ENCODE peak calls at places on chromosomes 2 and 18, in nine cellular contexts. C is pancreas, L is GM13976, O is astrocyte of the spinal cord, T is transverse colon, B is GM23338, P is HFFc6, G is body of pancreas, Y is NB4. J is an unnamed sample.
A peak's percentile ranks its signal among the peaks of the same experiment; 100 is the strongest.

GRCh38 chr2:238158807-238159539 is at the start of gene ERFE:
- DNase-seq in C (no peak), L (peak; percentile 83), O (no peak), T (peak; percentile 47), B (peak; percentile 81), P (no peak), G (peak; percentile 49), Y (peak; percentile 82), J (peak; percentile 62)

GRCh38 chr2:165016772-165017411 is 61.6 kb upstream of the SLC38A11 start:
- DNase-seq in C (no peak), L (peak; percentile 31), O (peak; percentile 57), T (no peak), B (peak; percentile 80), P (peak; percentile 50), G (peak; percentile 51), Y (peak; percentile 40), J (peak; percentile 46)

GRCh38 chr2:10046899-10047298 is 3.5 kb downstream of the KLF11 start:
- DNase-seq in C (no peak), L (no peak), O (no peak), T (no peak), B (no peak), P (no peak), G (no peak), Y (no peak), J (no peak)

GRCh38 chr2:159712929-159713575 is 746 bp downstream of the MARCHF7 start:
- DNase-seq in C (no peak), L (no peak), O (peak; percentile 25), T (no peak), B (peak; percentile 27), P (no peak), G (no peak), Y (no peak), J (peak; percentile 21)

GRCh38 chr2:109403841-109404201 is 209.9 kb downstream of the SEPTIN10 start:
- DNase-seq in C (no peak), L (no peak), O (no peak), T (no peak), B (no peak), P (peak; percentile 7), G (no peak), Y (no peak), J (peak; percentile 18)

GRCh38 chr2:28332696-28333095 is 60.0 kb upstream of the FOSL2 start:
- DNase-seq in C (no peak), L (no peak), O (no peak), T (no peak), B (no peak), P (no peak), G (no peak), Y (no peak), J (no peak)

GRCh38 chr2:96325038-96325883 is at the start of gene ITPRIPL1:
- DNase-seq in C (peak; percentile 28), L (peak; percentile 71), O (peak; percentile 6), T (peak; percentile 24), B (peak; percentile 69), P (no peak), G (peak; percentile 24), Y (peak; percentile 52), J (peak; percentile 55)

GRCh38 chr2:168730391-168730790 is 72.0 kb upstream of the NOSTRIN start:
- DNase-seq in C (no peak), L (no peak), O (peak; percentile 19), T (no peak), B (peak; percentile 42), P (peak; percentile 2), G (no peak), Y (peak; percentile 20), J (no peak)

GRCh38 chr18:79789901-79790885 is 7.5 kb upstream of the KCNG2 start:
- DNase-seq in C (no peak), L (no peak), O (no peak), T (no peak), B (no peak), P (no peak), G (no peak), Y (no peak), J (no peak)

DNA sequence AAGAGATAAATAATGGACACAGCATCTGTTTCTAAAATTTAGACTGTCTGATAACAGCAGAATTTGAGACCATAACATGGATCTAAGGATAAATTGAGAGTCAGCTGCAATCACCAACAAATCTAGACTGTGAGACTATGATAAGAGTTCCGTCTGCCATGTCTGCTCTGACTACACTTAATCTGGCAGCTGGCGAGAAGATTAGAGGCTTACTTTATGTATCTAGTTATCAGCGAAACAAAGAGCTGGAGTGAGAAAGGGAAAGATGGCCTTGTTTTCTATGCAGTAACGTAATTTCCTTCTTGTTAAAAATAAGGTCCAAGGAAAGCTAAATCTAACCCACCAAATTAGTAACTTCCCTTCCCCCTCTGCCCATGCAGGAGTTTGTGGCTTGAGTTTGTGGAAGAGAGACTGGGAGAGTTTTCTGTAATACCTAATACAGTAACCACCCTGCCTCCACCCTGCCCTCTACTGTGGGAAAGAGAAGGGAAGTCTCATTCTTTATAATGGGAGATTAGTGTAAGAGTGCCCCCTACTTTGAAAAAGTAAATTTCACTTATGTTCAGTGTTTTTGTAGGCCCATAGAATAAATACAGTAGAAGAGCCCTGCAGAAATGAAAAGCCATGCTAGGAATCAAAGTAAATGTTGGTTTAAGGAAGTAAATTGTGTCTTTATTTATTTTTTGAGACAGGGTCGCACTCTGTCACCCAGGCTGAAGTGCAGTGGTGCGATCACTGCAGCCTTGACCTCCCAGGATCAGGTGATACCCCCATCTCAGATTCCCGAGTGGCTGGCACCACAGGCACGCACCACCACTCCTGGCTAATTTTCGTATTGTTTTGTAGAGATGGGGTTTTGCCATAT is 27.5 kb downstream of the EML4 start:
- DNase-seq in C (peak; percentile 75), L (peak; percentile 35), O (peak; percentile 68), T (peak; percentile 48), B (peak; percentile 88), P (peak; percentile 44), G (peak; percentile 76), Y (peak; percentile 79), J (peak; percentile 46)
- TF ChIP-seq CTCF in C (no peak), L (no peak), O (peak; percentile 53), T (peak; percentile 39), B (peak; percentile 80), P (peak; percentile 76), G (peak; percentile 58), Y (peak; percentile 65), J (peak; percentile 76)

GRCh38 chr18:22336406-22336805 is 81.3 kb downstream of the CTAGE1 start:
- DNase-seq in C (no peak), L (no peak), O (no peak), T (no peak), B (no peak), P (no peak), G (no peak), Y (no peak), J (no peak)

GRCh38 chr18:22330508-22330907 is 87.2 kb downstream of the CTAGE1 start:
- DNase-seq in C (no peak), L (no peak), O (no peak), T (no peak), B (peak; percentile 44), P (no peak), G (no peak), Y (no peak), J (no peak)

GRCh38 chr18:22337311-22337710 is 80.4 kb downstream of the CTAGE1 start:
- DNase-seq in C (no peak), L (no peak), O (no peak), T (no peak), B (no peak), P (no peak), G (no peak), Y (no peak), J (no peak)

GRCh38 chr18:22335644-22336275 is 82.0 kb downstream of the CTAGE1 start:
- DNase-seq in C (no peak), L (no peak), O (no peak), T (peak; percentile 83), B (no peak), P (no peak), G (no peak), Y (no peak), J (no peak)

DNA sequence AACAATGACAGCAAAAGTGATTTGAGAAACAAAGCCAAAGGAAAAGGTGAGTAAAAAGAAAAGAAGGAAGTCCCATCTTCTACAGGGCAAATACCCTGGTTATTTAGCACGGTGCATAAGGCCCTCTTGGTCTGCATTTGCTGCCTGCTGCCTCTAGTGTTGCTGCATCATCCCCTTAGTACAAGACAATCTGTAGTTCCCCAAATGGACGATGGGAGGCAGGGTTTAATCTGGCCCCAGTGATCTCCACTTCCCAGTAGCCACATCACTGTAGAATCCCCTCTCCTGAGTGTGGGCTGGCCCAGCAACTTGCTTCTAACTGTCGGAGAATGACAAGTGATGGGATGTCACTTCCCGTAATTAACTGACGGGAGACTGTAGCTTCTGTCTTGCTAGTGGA is 85.1 kb downstream of the CTAGE1 start:
- DNase-seq in C (no peak), L (no peak), O (no peak), T (no peak), B (peak; percentile 84), P (no peak), G (no peak), Y (peak; percentile 53), J (peak; percentile 32)
- TF ChIP-seq CTCF in C (no peak), L (no peak), O (no peak), T (no peak), B (peak; percentile 65), P (peak; percentile 53), G (no peak), Y (peak; percentile 22), J (no peak)

DNA sequence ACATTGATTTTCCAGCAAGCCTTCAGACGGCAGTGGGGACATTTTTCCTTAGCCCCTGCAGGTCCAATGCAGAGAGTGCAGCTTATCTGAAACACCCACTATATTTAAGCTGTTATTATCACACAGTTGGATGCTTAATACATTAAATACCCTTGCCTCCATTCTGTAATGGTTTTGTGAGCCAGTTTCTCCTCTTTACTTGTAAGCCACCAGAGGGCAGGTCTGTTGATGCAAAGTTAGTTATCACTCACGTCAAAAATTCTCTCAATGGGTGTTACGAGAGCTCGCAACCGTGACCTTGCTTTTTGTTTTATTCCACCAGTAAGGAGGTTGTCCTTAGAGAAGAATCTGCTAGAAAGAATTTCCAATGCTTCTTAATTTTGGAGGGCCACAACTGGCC is 189.8 kb downstream of the INSIG2 start:
- DNase-seq in C (no peak), L (no peak), O (no peak), T (no peak), B (peak; percentile 30), P (no peak), G (no peak), Y (peak; percentile 3), J (no peak)
- TF ChIP-seq CTCF in C (no peak), L (no peak), O (no peak), T (no peak), B (peak; percentile 51), P (no peak), G (no peak), Y (no peak), J (no peak)

GRCh38 chr18:9838144-9838877 is 47.5 kb upstream of the TXNDC2 start:
- DNase-seq in C (no peak), L (no peak), O (peak; percentile 96), T (no peak), B (peak; percentile 91), P (no peak), G (no peak), Y (no peak), J (no peak)

GRCh38 chr18:9841752-9842151 is 44.0 kb upstream of the TXNDC2 start:
- DNase-seq in C (no peak), L (no peak), O (no peak), T (no peak), B (no peak), P (no peak), G (no peak), Y (no peak), J (no peak)

GRCh38 chr18:9839806-9840205 is 46.0 kb upstream of the TXNDC2 start:
- DNase-seq in C (no peak), L (no peak), O (no peak), T (no peak), B (peak; percentile 48), P (no peak), G (no peak), Y (no peak), J (no peak)

GRCh38 chr18:9842446-9842845 is 43.3 kb upstream of the TXNDC2 start:
- DNase-seq in C (no peak), L (no peak), O (no peak), T (no peak), B (no peak), P (no peak), G (no peak), Y (no peak), J (no peak)

GRCh38 chr18:9839211-9839610 is 46.6 kb upstream of the TXNDC2 start:
- DNase-seq in C (no peak), L (no peak), O (no peak), T (no peak), B (no peak), P (no peak), G (no peak), Y (no peak), J (no peak)
- TF ChIP-seq CTCF in C (no peak), L (no peak), O (no peak), T (no peak), B (no peak), P (no peak), G (no peak), Y (no peak), J (no peak)